ENCODE peak calls at places on chromosomes 16 and 17, in six cellular contexts. M is uterus; F is ovary; O is SJSA1; V is SK-N-SH; S is CD8-positive, alpha-beta memory T cell. C is an unnamed sample.

GRCh38 chr17:28970879-28971278 is 19.6 kb upstream of the PHF12 start:
- DNase-seq in F (no peak), O (no peak), M (no peak), V (no peak), S (no peak), C (no peak)

GRCh38 chr17:40399185-40399584 is 18.5 kb downstream of the TOP2A start:
- DNase-seq in S (no peak), M (no peak), V (peak; percentile 48), O (no peak), F (no peak), C (no peak)

GRCh38 chr17:30237296-30238002 is 2.0 kb upstream of the SLC6A4 start:
- DNase-seq in M (no peak), V (no peak), S (no peak), F (no peak), O (no peak), C (no peak)

GRCh38 chr17:81492202-81492601 is 20.4 kb downstream of the ACTG1 start:
- DNase-seq in O (no peak), F (no peak), S (no peak), V (no peak), M (no peak), C (no peak)

GRCh38 chr16:77437859-77438258 is 3.0 kb upstream of the ADAMTS18 start:
- DNase-seq in F (no peak), S (no peak), V (no peak), M (no peak), O (no peak), C (no peak)

GRCh38 chr17:48634446-48635208 is 8.5 kb upstream of the HOXB9 start:
- DNase-seq in V (no peak), M (no peak), S (no peak), F (no peak), O (no peak), C (no peak)

GRCh38 chr17:64741038-64741641 is 79.0 kb upstream of the SMURF2 start:
- DNase-seq in F (no peak), O (peak; percentile 65), V (no peak), S (no peak), M (no peak), C (peak; percentile 59)

GRCh38 chr16:50742521-50743150 is 750 bp downstream of the CYLD start:
- DNase-seq in M (peak; percentile 27), O (no peak), F (peak; percentile 25), S (peak; percentile 82), V (no peak), C (peak; percentile 68)

GRCh38 chr16:31274831-31275816 is 15.3 kb downstream of the ITGAM start:
- DNase-seq in M (no peak), V (no peak), S (no peak), F (no peak), O (no peak), C (no peak)

GRCh38 chr16:2323701-2324100 is 16.8 kb downstream of the ABCA3 start:
- DNase-seq in F (no peak), V (no peak), S (no peak), O (no peak), M (no peak), C (no peak)

GRCh38 chr17:57511475-57512123 is 233.5 kb downstream of the CCDC182 start:
- DNase-seq in V (no peak), M (no peak), S (no peak), F (no peak), O (no peak), C (no peak)

GRCh38 chr16:1770328-1771071 is 843 bp downstream of the NME3 start:
- DNase-seq in O (no peak), S (peak; percentile 66), V (peak; percentile 76), M (peak; percentile 72), F (peak; percentile 75), C (peak; percentile 61)

GRCh38 chr17:28841901-28842281 is 699 bp downstream of the FAM222B start:
- DNase-seq in S (no peak), O (no peak), M (no peak), F (no peak), V (peak; percentile 15), C (no peak)

GRCh38 chr17:42142371-42142896 is 12.4 kb downstream of the RAB5C start:
- DNase-seq in S (no peak), V (no peak), O (peak; percentile 68), F (no peak), M (no peak), C (no peak)

GRCh38 chr17:8623591-8623990 is 6.9 kb downstream of the MYH10 start:
- DNase-seq in M (no peak), S (no peak), O (peak; percentile 48), F (no peak), V (no peak), C (no peak)

GRCh38 chr16:5027575-5028235 is 6.0 kb downstream of the NAGPA start:
- DNase-seq in F (no peak), M (no peak), O (no peak), V (no peak), S (peak; percentile 42), C (no peak)

GRCh38 chr16:88865310-88865709 is 1.1 kb downstream of the PABPN1L start:
- DNase-seq in M (no peak), S (no peak), F (no peak), O (no peak), V (no peak), C (no peak)

GRCh38 chr17:77438241-77439204 is 297.8 kb downstream of the SEC14L1 start:
- DNase-seq in F (no peak), S (no peak), V (no peak), O (no peak), M (no peak), C (no peak)

GRCh38 chr17:50100921-50101345 is 5.8 kb downstream of the PDK2 start:
- DNase-seq in V (no peak), O (no peak), M (no peak), S (no peak), F (peak; percentile 53), C (no peak)

GRCh38 chr17:55110521-55110920 is 142.0 kb downstream of the STXBP4 start:
- DNase-seq in S (no peak), M (no peak), V (no peak), O (no peak), F (no peak), C (no peak)

GRCh38 chr17:80796430-80796861 is 195.2 kb upstream of the CHMP6 start:
- DNase-seq in O (no peak), S (no peak), F (no peak), M (no peak), V (no peak), C (no peak)

GRCh38 chr17:7234100-7235012 is at the start of gene DVL2:
- DNase-seq in M (peak; percentile 96), O (peak; percentile 95), F (peak; percentile 96), S (peak; percentile 97), V (peak; percentile 97), C (peak; percentile 95)

GRCh38 chr17:8162232-8162996 is at the start of gene VAMP2:
- DNase-seq in S (peak; percentile 90), F (peak; percentile 87), M (peak; percentile 74), O (peak; percentile 67), V (peak; percentile 54), C (peak; percentile 91)

GRCh38 chr16:29994613-29995329 is 646 bp downstream of the HIRIP3 start:
- DNase-seq in V (peak; percentile 58), O (peak; percentile 63), M (peak; percentile 54), S (no peak), F (peak; percentile 51), C (no peak)

GRCh38 chr17:28178800-28179199 is 136.3 kb downstream of the NLK start:
- DNase-seq in F (no peak), V (no peak), O (no peak), S (no peak), M (no peak), C (no peak)

GRCh38 chr17:66207936-66208335 is 16.0 kb upstream of the CEP112 start:
- DNase-seq in S (no peak), M (no peak), O (no peak), F (no peak), V (no peak), C (no peak)

GRCh38 chr16:66409156-66409555 is 17.9 kb upstream of the BEAN1 start:
- DNase-seq in S (no peak), O (no peak), M (no peak), V (no peak), F (no peak), C (no peak)

GRCh38 chr16:88319116-88319965 is 63.4 kb upstream of the ZNF469 start:
- DNase-seq in F (no peak), V (no peak), M (no peak), S (no peak), O (no peak), C (no peak)

GRCh38 chr17:82846061-82846691 is 6.4 kb upstream of the ZNF750 start:
- DNase-seq in O (no peak), M (no peak), S (no peak), F (no peak), V (no peak), C (peak; percentile 14)

GRCh38 chr17:40377832-40378231 is 13.3 kb upstream of the GJD3 start:
- DNase-seq in V (no peak), O (no peak), F (no peak), S (no peak), M (no peak), C (no peak)

GRCh38 chr16:8204096-8204495 is 386.2 kb downstream of the TMEM114 start:
- DNase-seq in M (no peak), F (no peak), O (no peak), V (no peak), S (no peak), C (no peak)

GRCh38 chr17:45043268-45043681 is 8.2 kb downstream of the DCAKD start:
- DNase-seq in M (no peak), V (peak; percentile 33), F (no peak), O (no peak), S (no peak), C (peak; percentile 87)
- H3K4me1 ChIP-seq in M (peaks cover 6% of the 10 kb centered on the region), V (peaks cover 22% of the 10 kb centered on the region), F (peaks cover 23% of the 10 kb centered on the region), O (peaks cover 5% of the 10 kb centered on the region), S (no peaks in the 10 kb centered on the region), C (no peaks in the 10 kb centered on the region)

GRCh38 chr16:71709231-71709781 is 15.2 kb downstream of the PHLPP2 start:
- DNase-seq in F (no peak), V (no peak), S (no peak), O (no peak), M (no peak), C (no peak)
- H3K4me1 ChIP-seq in F (peaks cover 3% of the 10 kb centered on the region), V (peaks cover 4% of the 10 kb centered on the region), S (no peaks in the 10 kb centered on the region), O (no peaks in the 10 kb centered on the region), M (no peaks in the 10 kb centered on the region), C (no peaks in the 10 kb centered on the region)

GRCh38 chr16:85370543-85370880 is 242.6 kb upstream of the GSE1 start:
- DNase-seq in V (no peak), O (no peak), F (no peak), M (no peak), S (no peak), C (no peak)
- H3K4me1 ChIP-seq in V (peaks cover 90% of the 10 kb centered on the region), O (peaks cover 52% of the 10 kb centered on the region), F (peaks cover 14% of the 10 kb centered on the region), M (no peaks in the 10 kb centered on the region), S (no peaks in the 10 kb centered on the region), C (no peaks in the 10 kb centered on the region)

GRCh38 chr17:17060001-17060929 is 18.0 kb downstream of the MPRIP start:
- DNase-seq in F (no peak), V (no peak), S (no peak), M (no peak), O (no peak), C (peak; percentile 9)

GRCh38 chr17:17062356-17062755 is 20.1 kb downstream of the MPRIP start:
- DNase-seq in O (no peak), M (no peak), S (no peak), V (no peak), F (no peak), C (peak; percentile 55)

GRCh38 chr17:17061516-17061915 is 19.3 kb downstream of the MPRIP start:
- DNase-seq in V (no peak), F (no peak), O (no peak), S (no peak), M (no peak), C (peak; percentile 17)

GRCh38 chr17:17059301-17059890 is 17.1 kb downstream of the MPRIP start:
- DNase-seq in M (no peak), S (no peak), V (no peak), O (no peak), F (no peak), C (peak; percentile 9)

GRCh38 chr17:17060930-17061329 is 18.7 kb downstream of the MPRIP start:
- DNase-seq in M (no peak), O (no peak), S (no peak), V (no peak), F (no peak), C (peak; percentile 19)
- H3K4me1 ChIP-seq in M (peaks cover 12% of the 10 kb centered on the region), O (peaks cover 60% of the 10 kb centered on the region), S (peaks cover 13% of the 10 kb centered on the region), V (peaks cover 45% of the 10 kb centered on the region), F (peaks cover 28% of the 10 kb centered on the region), C (peaks cover 16% of the 10 kb centered on the region)